ENCODE peak calls at places on chromosome 6, in five cellular contexts. B, E, J, H and C are unnamed samples.

GRCh38 chr6:20868397-20869185 is 334.3 kb downstream of the CDKAL1 start:
- DNase-seq in B (no peak), E (no peak), J (no peak), H (no peak), C (no peak)

GRCh38 chr6:31474871-31475286 is 23.1 kb upstream of the MICB start:
- DNase-seq in B (no peak), E (no peak), J (no peak), H (no peak), C (no peak)

GRCh38 chr6:123655520-123656306 is 19.0 kb upstream of the TRDN start:
- DNase-seq in B (no peak), E (no peak), J (no peak), H (no peak), C (no peak)

GRCh38 chr6:10101551-10102252 is 313.2 kb downstream of the TFAP2A start:
- DNase-seq in B (no peak), E (no peak), J (no peak), H (no peak), C (no peak)

GRCh38 chr6:39923394-39923793 is 10.9 kb downstream of the MOCS1 start:
- DNase-seq in B (no peak), E (no peak), J (no peak), H (no peak), C (no peak)

GRCh38 chr6:123953920-123954319 is 150.3 kb downstream of the NKAIN2 start:
- DNase-seq in B (no peak), E (no peak), J (no peak), H (no peak), C (no peak)

GRCh38 chr6:113495521-113495920 is 361.6 kb upstream of the MARCKS start:
- DNase-seq in B (no peak), E (no peak), J (no peak), H (no peak), C (no peak)

GRCh38 chr6:150573041-150573681 is 26.5 kb upstream of the PLEKHG1 start:
- DNase-seq in B (no peak), E (no peak), J (no peak), H (no peak), C (no peak)

GRCh38 chr6:154613137-154613676 is 102.7 kb upstream of the CNKSR3 start:
- DNase-seq in B (no peak), E (no peak), J (no peak), H (no peak), C (no peak)

GRCh38 chr6:140921366-140922226 is 1211.1 kb upstream of the GJE1 start:
- DNase-seq in B (no peak), E (no peak), J (no peak), H (peak; percentile 61), C (no peak)

GRCh38 chr6:13573669-13574110 is 711 bp upstream of the SIRT5 start:
- DNase-seq in B (no peak), E (no peak), J (no peak), H (peak; percentile 29), C (no peak)

GRCh38 chr6:46052479-46052878 is 36.8 kb upstream of the CLIC5 start:
- DNase-seq in B (no peak), E (no peak), J (no peak), H (no peak), C (no peak)

GRCh38 chr6:139325003-139325600 is 33.3 kb upstream of the TXLNB start:
- DNase-seq in B (peak; percentile 44), E (no peak), J (no peak), H (no peak), C (no peak)

GRCh38 chr6:88211446-88211845 is 45.3 kb upstream of the CNR1 start:
- DNase-seq in B (no peak), E (no peak), J (no peak), H (no peak), C (no peak)

GRCh38 chr6:7166410-7167293 is 58.9 kb downstream of the RREB1 start:
- DNase-seq in B (no peak), E (no peak), J (no peak), H (no peak), C (no peak)

GRCh38 chr6:14951704-14952103 is 294.2 kb upstream of the JARID2 start:
- DNase-seq in B (no peak), E (no peak), J (no peak), H (no peak), C (no peak)

GRCh38 chr6:16200231-16200941 is 38.0 kb upstream of the GMPR start:
- DNase-seq in B (no peak), E (no peak), J (no peak), H (no peak), C (no peak)

GRCh38 chr6:144346719-144347446 is 61.7 kb downstream of the UTRN start:
- DNase-seq in B (no peak), E (no peak), J (no peak), H (no peak), C (no peak)

GRCh38 chr6:159979136-159979874 is 10.4 kb downstream of the IGF2R start:
- DNase-seq in B (peak; percentile 74), E (no peak), J (no peak), H (peak; percentile 82), C (peak; percentile 39)

GRCh38 chr6:73796881-73797280 is 100.9 kb downstream of the CD109 start:
- DNase-seq in B (no peak), E (no peak), J (no peak), H (no peak), C (no peak)

GRCh38 chr6:114707081-114707480 is 364.3 kb upstream of the HS3ST5 start:
- DNase-seq in B (no peak), E (no peak), J (no peak), H (no peak), C (no peak)

GRCh38 chr6:8087870-8088269 is 14.5 kb downstream of the EEF1E1 start:
- DNase-seq in B (no peak), E (no peak), J (no peak), H (no peak), C (no peak)

GRCh38 chr6:145801021-145801420 is 13.6 kb downstream of the FBXO30 start:
- DNase-seq in B (no peak), E (no peak), J (no peak), H (no peak), C (no peak)

GRCh38 chr6:48136856-48137255 is 25.9 kb upstream of the PTCHD4 start:
- DNase-seq in B (no peak), E (no peak), J (no peak), H (no peak), C (no peak)

GRCh38 chr6:117498159-117498558 is 15.7 kb downstream of the DCBLD1 start:
- DNase-seq in B (no peak), E (no peak), J (no peak), H (no peak), C (no peak)

GRCh38 chr6:127475135-127475822 is 16.1 kb upstream of the KIAA0408 start:
- DNase-seq in B (no peak), E (no peak), J (no peak), H (no peak), C (no peak)

GRCh38 chr6:107600936-107601335 is 111.0 kb downstream of the SOBP start:
- DNase-seq in B (no peak), E (no peak), J (no peak), H (peak; percentile 18), C (no peak)